ENCODE peak calls at places on chromosomes 1 and 21, in four cellular contexts. One of them, this sample, is unnamed. For H3K4me1, the result is how much of the 10 kb centered on the place peaks cover.

GRCh38 chr21:33392586-33392985 is 10.6 kb upstream of the IFNGR2 start:
- DNase-seq in left ventricle myocardium inferior: no peak
- DNase-seq in esophagus muscularis mucosa: no peak
- DNase-seq in cardiac muscle cell: no peak
- DNase-seq in this sample: no peak

GRCh38 chr1:66256629-66257575 is 277.1 kb upstream of the SGIP1 start:
- DNase-seq in cardiac muscle cell: no peak
- DNase-seq in esophagus muscularis mucosa: no peak
- DNase-seq in left ventricle myocardium inferior: no peak
- DNase-seq in this sample: no peak

GRCh38 chr1:165799387-165799786 is 28.0 kb upstream of the UCK2 start:
- DNase-seq in esophagus muscularis mucosa: no peak
- DNase-seq in cardiac muscle cell: no peak
- DNase-seq in left ventricle myocardium inferior: no peak
- DNase-seq in this sample: no peak

GRCh38 chr1:23169727-23170335 is 1.2 kb upstream of the LUZP1 start:
- DNase-seq in esophagus muscularis mucosa: no peak
- DNase-seq in left ventricle myocardium inferior: peak
- DNase-seq in cardiac muscle cell: peak
- DNase-seq in this sample: peak

GRCh38 chr1:204991342-204991844 is 51.6 kb upstream of the CNTN2 start:
- DNase-seq in esophagus muscularis mucosa: no peak
- DNase-seq in left ventricle myocardium inferior: no peak
- DNase-seq in cardiac muscle cell: no peak
- DNase-seq in this sample: no peak

GRCh38 chr1:14320518-14320917 is 278.0 kb upstream of the KAZN start:
- DNase-seq in esophagus muscularis mucosa: no peak
- DNase-seq in left ventricle myocardium inferior: no peak
- DNase-seq in cardiac muscle cell: peak
- DNase-seq in this sample: no peak

GRCh38 chr1:221723918-221724263 is 18.0 kb downstream of the DUSP10 start:
- DNase-seq in left ventricle myocardium inferior: no peak
- DNase-seq in esophagus muscularis mucosa: no peak
- DNase-seq in cardiac muscle cell: no peak
- DNase-seq in this sample: no peak

GRCh38 chr1:86713477-86713876 is 9.1 kb downstream of the SH3GLB1 start:
- DNase-seq in cardiac muscle cell: no peak
- DNase-seq in esophagus muscularis mucosa: no peak
- DNase-seq in left ventricle myocardium inferior: no peak
- DNase-seq in this sample: no peak

GRCh38 chr21:28991861-28992525 is 684 bp downstream of the LTN1 start:
- DNase-seq in esophagus muscularis mucosa: no peak
- DNase-seq in cardiac muscle cell: no peak
- DNase-seq in left ventricle myocardium inferior: no peak
- DNase-seq in this sample: no peak

GRCh38 chr1:233075045-233075444 is 124.6 kb downstream of the NTPCR start:
- DNase-seq in cardiac muscle cell: no peak
- DNase-seq in esophagus muscularis mucosa: no peak
- DNase-seq in left ventricle myocardium inferior: no peak
- DNase-seq in this sample: no peak

GRCh38 chr1:51321924-51322280 is 8.5 kb downstream of the TTC39A start:
- DNase-seq in left ventricle myocardium inferior: no peak
- DNase-seq in esophagus muscularis mucosa: no peak
- DNase-seq in cardiac muscle cell: no peak
- DNase-seq in this sample: no peak

GRCh38 chr1:56064705-56065104 is 514.7 kb downstream of the PLPP3 start:
- DNase-seq in esophagus muscularis mucosa: no peak
- DNase-seq in left ventricle myocardium inferior: no peak
- DNase-seq in cardiac muscle cell: peak
- DNase-seq in this sample: no peak

GRCh38 chr1:35561972-35562680 is 4.5 kb downstream of the NCDN start:
- DNase-seq in esophagus muscularis mucosa: no peak
- DNase-seq in cardiac muscle cell: no peak
- DNase-seq in left ventricle myocardium inferior: no peak
- DNase-seq in this sample: no peak

GRCh38 chr1:163410073-163410522 is 88.3 kb downstream of the NUF2 start:
- DNase-seq in cardiac muscle cell: peak
- DNase-seq in esophagus muscularis mucosa: no peak
- DNase-seq in left ventricle myocardium inferior: no peak
- DNase-seq in this sample: peak

GRCh38 chr1:11531314-11531870 is 52.4 kb downstream of the DISP3 start:
- DNase-seq in left ventricle myocardium inferior: no peak
- DNase-seq in esophagus muscularis mucosa: no peak
- DNase-seq in cardiac muscle cell: no peak
- DNase-seq in this sample: no peak

GRCh38 chr21:26736449-26736848 is 108.8 kb downstream of the ADAMTS1 start:
- DNase-seq in cardiac muscle cell: no peak
- DNase-seq in esophagus muscularis mucosa: no peak
- DNase-seq in left ventricle myocardium inferior: no peak
- DNase-seq in this sample: no peak

GRCh38 chr1:152777510-152778137 is 2.7 kb downstream of the LCE1F start:
- DNase-seq in left ventricle myocardium inferior: no peak
- DNase-seq in esophagus muscularis mucosa: no peak
- DNase-seq in cardiac muscle cell: no peak
- DNase-seq in this sample: peak

GRCh38 chr1:155196103-155196892 is 11.4 kb downstream of the THBS3 start:
- DNase-seq in cardiac muscle cell: no peak
- DNase-seq in esophagus muscularis mucosa: no peak
- DNase-seq in left ventricle myocardium inferior: no peak
- DNase-seq in this sample: no peak

GRCh38 chr1:244599937-244600350 is 53.0 kb upstream of the DESI2 start:
- DNase-seq in esophagus muscularis mucosa: no peak
- DNase-seq in left ventricle myocardium inferior: no peak
- DNase-seq in cardiac muscle cell: peak
- DNase-seq in this sample: peak

GRCh38 chr1:8456306-8456912 is 138.5 kb downstream of the SLC45A1 start:
- DNase-seq in cardiac muscle cell: peak
- DNase-seq in left ventricle myocardium inferior: no peak
- DNase-seq in esophagus muscularis mucosa: no peak
- DNase-seq in this sample: no peak

GRCh38 chr1:115429884-115430283 is 91.8 kb upstream of the NGF start:
- DNase-seq in esophagus muscularis mucosa: peak
- DNase-seq in left ventricle myocardium inferior: no peak
- DNase-seq in cardiac muscle cell: no peak
- DNase-seq in this sample: no peak

GRCh38 chr1:47562147-47562546 is 124.3 kb downstream of the FOXD2 start:
- DNase-seq in esophagus muscularis mucosa: no peak
- DNase-seq in left ventricle myocardium inferior: no peak
- DNase-seq in cardiac muscle cell: no peak
- DNase-seq in this sample: no peak

GRCh38 chr1:47563206-47563605 is 125.4 kb downstream of the FOXD2 start:
- DNase-seq in left ventricle myocardium inferior: no peak
- DNase-seq in cardiac muscle cell: peak
- DNase-seq in esophagus muscularis mucosa: no peak
- DNase-seq in this sample: no peak

GRCh38 chr1:47561523-47562007 is 123.7 kb downstream of the FOXD2 start:
- DNase-seq in cardiac muscle cell: no peak
- DNase-seq in left ventricle myocardium inferior: no peak
- DNase-seq in esophagus muscularis mucosa: no peak
- DNase-seq in this sample: no peak

GRCh38 chr1:47564570-47564969 is 126.7 kb downstream of the FOXD2 start:
- DNase-seq in left ventricle myocardium inferior: no peak
- DNase-seq in esophagus muscularis mucosa: no peak
- DNase-seq in cardiac muscle cell: no peak
- DNase-seq in this sample: no peak

GRCh38 chr1:47562799-47563198 is 125.0 kb downstream of the FOXD2 start:
- DNase-seq in left ventricle myocardium inferior: no peak
- DNase-seq in esophagus muscularis mucosa: no peak
- DNase-seq in cardiac muscle cell: no peak
- DNase-seq in this sample: no peak
- H3K4me1 ChIP-seq in left ventricle myocardium inferior: under half
- H3K4me1 ChIP-seq in esophagus muscularis mucosa: under half
- H3K4me1 ChIP-seq in cardiac muscle cell: under half
- H3K4me1 ChIP-seq in this sample: under half

DNA sequence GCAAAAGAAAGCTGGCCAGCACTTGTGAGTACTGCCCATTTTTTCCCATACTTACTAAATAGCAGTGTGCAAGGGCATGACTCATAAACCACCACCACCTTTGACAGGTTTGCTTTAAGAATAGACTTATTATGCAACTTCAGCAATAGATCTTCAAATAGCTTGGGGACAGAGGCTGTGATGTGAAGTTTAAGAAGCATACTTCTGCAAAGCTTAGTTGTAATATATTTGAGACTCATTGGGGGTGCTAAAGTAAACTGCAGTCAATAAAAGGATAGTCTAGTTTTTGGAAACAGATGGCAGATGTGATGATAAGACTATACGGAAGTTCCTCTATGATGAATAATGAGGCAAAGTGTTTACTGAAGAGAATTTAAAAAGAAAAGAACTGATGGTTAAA is 210.0 kb downstream of the PLA2G4A start:
- DNase-seq in esophagus muscularis mucosa: no peak
- DNase-seq in left ventricle myocardium inferior: no peak
- DNase-seq in cardiac muscle cell: peak
- DNase-seq in this sample: no peak
- H3K4me1 ChIP-seq in esophagus muscularis mucosa: under half
- H3K4me1 ChIP-seq in left ventricle myocardium inferior: under half
- H3K4me1 ChIP-seq in cardiac muscle cell: under half
- H3K4me1 ChIP-seq in this sample: under half

GRCh38 chr1:229221106-229222019 is 49.5 kb upstream of the RAB4A start:
- DNase-seq in left ventricle myocardium inferior: no peak
- DNase-seq in cardiac muscle cell: peak
- DNase-seq in esophagus muscularis mucosa: no peak
- DNase-seq in this sample: peak

GRCh38 chr1:229225331-229225782 is 45.6 kb upstream of the RAB4A start:
- DNase-seq in esophagus muscularis mucosa: no peak
- DNase-seq in cardiac muscle cell: no peak
- DNase-seq in left ventricle myocardium inferior: no peak
- DNase-seq in this sample: peak

GRCh38 chr1:229223498-229223897 is 47.4 kb upstream of the RAB4A start:
- DNase-seq in esophagus muscularis mucosa: no peak
- DNase-seq in cardiac muscle cell: no peak
- DNase-seq in left ventricle myocardium inferior: no peak
- DNase-seq in this sample: peak

GRCh38 chr1:229222081-229222480 is 48.8 kb upstream of the RAB4A start:
- DNase-seq in esophagus muscularis mucosa: no peak
- DNase-seq in left ventricle myocardium inferior: no peak
- DNase-seq in cardiac muscle cell: no peak
- DNase-seq in this sample: no peak

DNA sequence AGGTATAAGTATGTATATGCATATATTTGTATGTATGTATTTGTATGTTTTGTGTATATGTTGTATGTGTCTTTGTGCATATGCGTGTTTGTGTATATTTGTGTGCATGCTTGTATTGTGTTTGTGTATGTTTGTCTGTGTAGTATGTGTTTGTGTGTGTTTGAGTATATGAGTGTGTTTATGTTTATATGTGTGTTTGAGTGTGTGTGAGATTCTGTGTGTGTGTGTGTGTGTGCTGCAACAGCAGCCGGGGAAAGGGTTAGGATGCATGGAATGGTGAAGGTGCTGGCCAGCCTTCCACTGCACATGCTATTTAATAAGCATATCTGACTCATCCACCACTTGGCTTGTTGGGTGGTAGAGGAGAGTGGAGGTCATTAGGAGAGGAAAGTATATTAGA is 46.6 kb upstream of the RAB4A start:
- DNase-seq in left ventricle myocardium inferior: no peak
- DNase-seq in esophagus muscularis mucosa: no peak
- DNase-seq in cardiac muscle cell: peak
- DNase-seq in this sample: peak
- H3K4me1 ChIP-seq in left ventricle myocardium inferior: under half
- H3K4me1 ChIP-seq in esophagus muscularis mucosa: under half
- H3K4me1 ChIP-seq in cardiac muscle cell: under half
- H3K4me1 ChIP-seq in this sample: under half

DNA sequence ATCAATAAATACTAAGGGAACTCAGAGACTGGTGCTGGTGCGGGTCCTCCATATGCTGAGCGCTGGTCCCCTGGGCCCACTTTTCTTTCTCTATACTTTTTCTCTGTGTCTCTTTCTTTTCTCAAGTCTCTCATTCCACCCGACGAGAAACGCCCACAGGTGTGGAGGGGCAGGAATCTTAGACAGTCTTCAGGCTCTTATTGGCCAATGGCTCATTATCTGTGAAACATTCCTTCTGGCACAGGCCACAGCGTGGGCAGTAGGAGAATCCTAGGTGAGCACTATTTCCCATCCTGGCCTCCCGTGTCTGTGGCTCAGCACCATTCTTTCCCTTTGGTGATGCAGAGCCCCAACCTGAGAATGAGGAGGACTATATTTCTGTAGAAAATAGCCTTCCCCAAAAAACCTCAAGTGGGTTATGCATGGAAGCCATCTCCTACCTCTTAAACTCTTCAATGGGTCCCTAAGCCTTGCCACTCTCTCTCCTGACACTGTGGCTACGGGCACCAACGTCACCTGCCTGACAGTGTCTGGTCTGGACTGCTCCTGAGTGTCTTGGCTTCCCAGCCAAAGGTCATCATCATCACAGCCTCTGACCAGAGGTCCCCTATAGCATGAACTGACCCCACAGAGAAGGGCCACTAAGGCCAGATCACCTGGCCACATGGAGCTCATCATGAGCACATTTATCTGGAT is 6.2 kb upstream of the SLAMF1 start:
- DNase-seq in left ventricle myocardium inferior: no peak
- DNase-seq in esophagus muscularis mucosa: peak
- DNase-seq in cardiac muscle cell: no peak
- DNase-seq in this sample: no peak
- H3K4me1 ChIP-seq in left ventricle myocardium inferior: under half
- H3K4me1 ChIP-seq in esophagus muscularis mucosa: under half
- H3K4me1 ChIP-seq in cardiac muscle cell: under half
- H3K4me1 ChIP-seq in this sample: under half

DNA sequence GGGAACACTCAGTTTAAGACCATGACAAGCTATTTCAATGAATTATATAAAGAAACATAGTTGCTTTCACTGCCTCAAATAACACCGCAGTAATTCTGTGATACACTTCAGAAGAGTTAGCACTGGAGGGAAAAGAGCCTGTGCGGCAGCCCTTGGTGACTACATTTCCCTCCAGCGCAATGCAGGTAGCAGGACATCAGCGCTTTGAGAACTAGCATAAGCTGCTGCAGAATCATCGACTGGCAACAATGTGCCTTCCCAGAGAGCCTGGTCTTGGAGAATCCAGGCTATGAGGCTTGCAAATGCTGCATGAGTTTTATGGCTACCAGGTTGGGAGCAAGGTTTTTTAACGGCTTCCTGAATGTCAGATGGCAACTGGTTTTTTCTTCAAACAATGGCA is 7.5 kb downstream of the NRIP1 start:
- DNase-seq in left ventricle myocardium inferior: no peak
- DNase-seq in cardiac muscle cell: no peak
- DNase-seq in esophagus muscularis mucosa: no peak
- DNase-seq in this sample: peak
- H3K4me1 ChIP-seq in left ventricle myocardium inferior: half or more
- H3K4me1 ChIP-seq in cardiac muscle cell: under half
- H3K4me1 ChIP-seq in esophagus muscularis mucosa: half or more
- H3K4me1 ChIP-seq in this sample: under half

DNA sequence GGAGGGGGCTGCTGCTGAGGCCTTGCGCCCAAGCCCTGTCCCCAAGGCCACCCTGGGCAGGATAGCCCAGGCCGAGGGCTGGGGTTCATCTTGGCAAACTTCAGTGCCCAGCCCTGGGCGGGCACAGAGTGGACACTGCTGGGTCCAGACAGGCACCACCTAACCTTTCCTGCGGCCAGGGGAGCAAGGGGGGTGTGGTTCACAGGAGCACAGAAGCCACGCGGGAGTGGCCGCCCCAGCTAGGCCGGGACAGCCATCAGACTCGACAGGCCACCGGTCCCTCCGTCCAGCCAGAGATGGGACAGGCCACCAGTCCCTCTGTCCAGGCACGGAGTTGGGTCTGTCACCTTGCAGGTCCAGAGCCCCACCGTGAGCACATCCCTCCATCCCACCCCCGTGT is 28.9 kb downstream of the ARHGEF16 start:
- DNase-seq in left ventricle myocardium inferior: no peak
- DNase-seq in esophagus muscularis mucosa: no peak
- DNase-seq in cardiac muscle cell: no peak
- DNase-seq in this sample: no peak
- H3K4me1 ChIP-seq in left ventricle myocardium inferior: under half
- H3K4me1 ChIP-seq in esophagus muscularis mucosa: under half
- H3K4me1 ChIP-seq in cardiac muscle cell: under half
- H3K4me1 ChIP-seq in this sample: under half

This sample was measured in small intestine.